ENCODE peak calls at places on chromosomes 1 and 21, in eight cellular contexts. X, A, E, U, K, D, S and P are unnamed samples.

GRCh38 chr1:24720152-24720551 is 25.1 kb upstream of the CLIC4 start:
- DNase-seq in X (peak), A (no peak), E (no peak), U (no peak), K (no peak), D (no peak), S (no peak), P (no peak)

GRCh38 chr1:180791806-180792205 is 120.9 kb upstream of the KIAA1614 start:
- DNase-seq in X (no peak), A (no peak), E (no peak), U (no peak), K (no peak), D (no peak), S (peak), P (no peak)

GRCh38 chr1:112956503-112957132 is 622 bp upstream of the SLC16A1 start:
- DNase-seq in X (no peak), A (no peak), E (no peak), U (no peak), K (no peak), D (no peak), S (no peak), P (no peak)

GRCh38 chr1:2547210-2548067 is 8.7 kb upstream of the TNFRSF14 start:
- DNase-seq in X (peak), A (no peak), E (no peak), U (no peak), K (no peak), D (no peak), S (peak), P (no peak)

GRCh38 chr21:37044643-37045042 is 28.2 kb downstream of the PIGP start:
- DNase-seq in X (no peak), A (no peak), E (no peak), U (no peak), K (no peak), D (no peak), S (no peak), P (no peak)

GRCh38 chr21:46020581-46020980 is 39.0 kb downstream of the COL6A1 start:
- DNase-seq in X (no peak), A (no peak), E (no peak), U (no peak), K (no peak), D (no peak), S (no peak), P (no peak)

GRCh38 chr1:218259800-218260199 is 25.3 kb upstream of the RRP15 start:
- DNase-seq in X (no peak), A (no peak), E (no peak), U (peak), K (no peak), D (no peak), S (no peak), P (no peak)

GRCh38 chr1:175822575-175822974 is 79.2 kb upstream of the TNR start:
- DNase-seq in X (no peak), A (no peak), E (no peak), U (no peak), K (no peak), D (no peak), S (no peak), P (no peak)

GRCh38 chr1:219324629-219325367 is 151.1 kb downstream of the LYPLAL1 start:
- DNase-seq in X (no peak), A (no peak), E (no peak), U (peak), K (no peak), D (no peak), S (peak), P (peak)

GRCh38 chr1:218347316-218347712 is 2.2 kb downstream of the TGFB2 start:
- DNase-seq in X (no peak), A (no peak), E (no peak), U (peak), K (no peak), D (no peak), S (no peak), P (no peak)

GRCh38 chr1:27348861-27349783 is 7.3 kb downstream of the SYTL1 start:
- DNase-seq in X (peak), A (peak), E (no peak), U (peak), K (peak), D (no peak), S (no peak), P (no peak)